ENCODE peak calls at places on chromosomes 11 and 22, in ten cellular contexts. R, K, D, I, Q, N, F, C, V and Z are unnamed samples.

GRCh38 chr11:32586576-32587190 is 3.1 kb downstream of the EIF3M start:
- DNase-seq in R (no peak), K (no peak), D (no peak), I (no peak), Q (no peak), N (peak; percentile 55), F (no peak), C (no peak), V (peak; percentile 27), Z (no peak)

GRCh38 chr11:126843096-126843495 is 157.5 kb downstream of the KIRREL3 start:
- DNase-seq in R (no peak), K (no peak), D (no peak), I (no peak), Q (no peak), N (no peak), F (no peak), C (no peak), V (no peak), Z (no peak)

GRCh38 chr11:75286826-75287465 is 46.4 kb downstream of the TPBGL start:
- DNase-seq in R (no peak), K (no peak), D (no peak), I (no peak), Q (peak; percentile 33), N (no peak), F (no peak), C (no peak), V (no peak), Z (no peak)

GRCh38 chr22:38724926-38725571 is 19.3 kb downstream of the GTPBP1 start:
- DNase-seq in R (no peak), K (no peak), D (no peak), I (no peak), Q (no peak), N (peak; percentile 57), F (no peak), C (peak; percentile 58), V (peak; percentile 71), Z (no peak)

GRCh38 chr11:69267395-69267805 is 26.6 kb upstream of the MYEOV start:
- DNase-seq in R (no peak), K (no peak), D (no peak), I (no peak), Q (no peak), N (no peak), F (no peak), C (no peak), V (no peak), Z (no peak)

GRCh38 chr11:131666617-131667016 is 296.2 kb downstream of the NTM start:
- DNase-seq in R (no peak), K (no peak), D (no peak), I (no peak), Q (no peak), N (no peak), F (no peak), C (peak; percentile 37), V (no peak), Z (peak; percentile 3)

GRCh38 chr11:77442394-77443053 is 31.4 kb downstream of the PAK1 start:
- DNase-seq in R (no peak), K (no peak), D (no peak), I (no peak), Q (no peak), N (no peak), F (no peak), C (no peak), V (no peak), Z (no peak)

GRCh38 chr11:128470081-128470480 is 117.3 kb downstream of the ETS1 start:
- DNase-seq in R (no peak), K (no peak), D (no peak), I (no peak), Q (no peak), N (no peak), F (no peak), C (no peak), V (no peak), Z (no peak)

GRCh38 chr11:65792456-65792855 is 5.6 kb downstream of the OVOL1 start:
- DNase-seq in R (no peak), K (no peak), D (no peak), I (peak; percentile 33), Q (peak; percentile 47), N (no peak), F (no peak), C (no peak), V (no peak), Z (no peak)

GRCh38 chr11:65860278-65861164 is at the start of gene MUS81:
- DNase-seq in R (peak; percentile 94), K (peak; percentile 97), D (peak; percentile 99), I (peak; percentile 99), Q (peak; percentile 97), N (peak; percentile 97), F (peak; percentile 98), C (peak; percentile 99), V (peak; percentile 99), Z (peak; percentile 94)

GRCh38 chr22:45376703-45377102 is 36.7 kb downstream of the SMC1B start:
- DNase-seq in R (no peak), K (no peak), D (peak; percentile 63), I (peak; percentile 21), Q (no peak), N (no peak), F (no peak), C (no peak), V (no peak), Z (no peak)

GRCh38 chr11:113690619-113691569 is 15.2 kb downstream of the TMPRSS5 start:
- DNase-seq in R (no peak), K (peak; percentile 23), D (no peak), I (peak; percentile 73), Q (no peak), N (peak; percentile 70), F (peak; percentile 75), C (peak; percentile 70), V (peak; percentile 83), Z (no peak)
- TF ChIP-seq CTCF in R (no peak), K (peak; percentile 32), D (no peak), I (peak; percentile 27), Q (peak; percentile 29), N (peak; percentile 38), F (no peak), C (no peak), V (peak; percentile 93), Z (no peak)

GRCh38 chr11:16881074-16881709 is 133.0 kb downstream of the PLEKHA7 start:
- DNase-seq in R (no peak), K (no peak), D (no peak), I (no peak), Q (peak; percentile 68), N (no peak), F (peak; percentile 76), C (no peak), V (peak; percentile 30), Z (no peak)
- H3K27ac ChIP-seq in R (no peak overlapping the region), K (no peak overlapping the region), D (peak overlapping the region; percentile 75), I (no peak overlapping the region), Q (no peak overlapping the region), N (no peak overlapping the region), F (peak overlapping the region; percentile 68), C (no peak overlapping the region), V (no peak overlapping the region), Z (no peak overlapping the region)

GRCh38 chr22:50624347-50625130 is 3.4 kb downstream of the ARSA start:
- DNase-seq in R (no peak), K (peak; percentile 7), D (no peak), I (no peak), Q (no peak), N (no peak), F (no peak), C (no peak), V (no peak), Z (no peak)

GRCh38 chr22:50620861-50621490 is 7.0 kb downstream of the ARSA start:
- DNase-seq in R (no peak), K (no peak), D (no peak), I (peak; percentile 46), Q (no peak), N (no peak), F (no peak), C (peak; percentile 48), V (no peak), Z (no peak)

GRCh38 chr22:50621948-50622722 is 5.8 kb downstream of the ARSA start:
- DNase-seq in R (no peak), K (no peak), D (peak; percentile 54), I (peak; percentile 62), Q (no peak), N (no peak), F (peak; percentile 63), C (no peak), V (no peak), Z (no peak)

GRCh38 chr22:50621491-50621880 is 6.5 kb downstream of the ARSA start:
- DNase-seq in R (no peak), K (no peak), D (no peak), I (no peak), Q (no peak), N (no peak), F (no peak), C (peak; percentile 28), V (no peak), Z (no peak)

GRCh38 chr22:50622723-50623327 is 5.1 kb downstream of the ARSA start:
- DNase-seq in R (no peak), K (no peak), D (peak; percentile 66), I (peak; percentile 91), Q (no peak), N (no peak), F (peak; percentile 92), C (no peak), V (no peak), Z (no peak)
- TF ChIP-seq CTCF in R (no peak), K (no peak), D (no peak), I (no peak), Q (no peak), N (no peak), F (peak; percentile 24), C (no peak), V (no peak), Z (no peak)

GRCh38 chr11:117075186-117075585 is 23.0 kb downstream of the SIK3 start:
- DNase-seq in R (no peak), K (no peak), D (no peak), I (no peak), Q (no peak), N (no peak), F (no peak), C (no peak), V (no peak), Z (no peak)
- H3K27ac ChIP-seq in R (no peak overlapping the region), K (no peak overlapping the region), D (no peak overlapping the region), I (no peak overlapping the region), Q (no peak overlapping the region), N (no peak overlapping the region), F (no peak overlapping the region), C (no peak overlapping the region), V (no peak overlapping the region), Z (no peak overlapping the region)

GRCh38 chr11:86952933-86953637 is 2.1 kb downstream of the FZD4 start:
- DNase-seq in R (no peak), K (no peak), D (no peak), I (no peak), Q (no peak), N (no peak), F (no peak), C (no peak), V (peak; percentile 28), Z (no peak)
- TF ChIP-seq CTCF in R (no peak), K (no peak), D (no peak), I (no peak), Q (no peak), N (no peak), F (no peak), C (no peak), V (no peak), Z (peak; percentile 21)